ENCODE peak calls at places on chromosomes 7 and 10, in four cellular contexts. One of them, this sample, is unnamed.

GRCh38 chr7:74627699-74628411 is 29.7 kb upstream of the GTF2I start:
- DNase-seq in GM12878: no peak
- DNase-seq in K562: no peak
- DNase-seq in WTC11: no peak
- DNase-seq in this sample: peak

GRCh38 chr10:30786131-30786530 is 156.6 kb upstream of the LYZL2 start:
- DNase-seq in K562: no peak
- DNase-seq in WTC11: no peak
- DNase-seq in GM12878: no peak
- DNase-seq in this sample: no peak

GRCh38 chr7:92944633-92945032 is 108.3 kb upstream of the CDK6 start:
- DNase-seq in K562: no peak
- DNase-seq in WTC11: no peak
- DNase-seq in GM12878: no peak
- DNase-seq in this sample: no peak

GRCh38 chr7:1703475-1704325 is 33.6 kb downstream of the ELFN1 start:
- DNase-seq in K562: no peak
- DNase-seq in GM12878: no peak
- DNase-seq in WTC11: no peak
- DNase-seq in this sample: no peak

GRCh38 chr7:100803398-100804161 is 23.7 kb downstream of the EPHB4 start:
- DNase-seq in K562: peak
- DNase-seq in WTC11: peak
- DNase-seq in GM12878: peak
- DNase-seq in this sample: peak

GRCh38 chr10:66782144-66782543 is 143.7 kb upstream of the LRRTM3 start:
- DNase-seq in K562: no peak
- DNase-seq in GM12878: no peak
- DNase-seq in WTC11: no peak
- DNase-seq in this sample: no peak

GRCh38 chr7:2721842-2722241 is 33.8 kb downstream of the AMZ1 start:
- DNase-seq in WTC11: no peak
- DNase-seq in K562: no peak
- DNase-seq in GM12878: no peak
- DNase-seq in this sample: no peak

GRCh38 chr7:50653116-50653854 is 88.1 kb upstream of the DDC start:
- DNase-seq in K562: no peak
- DNase-seq in GM12878: no peak
- DNase-seq in WTC11: no peak
- DNase-seq in this sample: peak

GRCh38 chr10:49080071-49080470 is 35.3 kb downstream of the VSTM4 start:
- DNase-seq in GM12878: no peak
- DNase-seq in WTC11: no peak
- DNase-seq in K562: peak
- DNase-seq in this sample: no peak

GRCh38 chr7:77532247-77532646 is 4.8 kb upstream of the PTPN12 start:
- DNase-seq in K562: no peak
- DNase-seq in GM12878: no peak
- DNase-seq in WTC11: no peak
- DNase-seq in this sample: peak

GRCh38 chr7:284762-285722 is 4.9 kb upstream of the FOXL3 start:
- DNase-seq in WTC11: no peak
- DNase-seq in GM12878: no peak
- DNase-seq in K562: no peak
- DNase-seq in this sample: no peak

GRCh38 chr10:61942997-61943457 is 41.5 kb downstream of the ARID5B start:
- DNase-seq in GM12878: no peak
- DNase-seq in K562: peak
- DNase-seq in WTC11: no peak
- DNase-seq in this sample: no peak

GRCh38 chr7:141436676-141437075 is 114.5 kb upstream of the AGK start:
- DNase-seq in GM12878: no peak
- DNase-seq in K562: no peak
- DNase-seq in WTC11: no peak
- DNase-seq in this sample: no peak

GRCh38 chr10:78830062-78830974 is 238.4 kb upstream of the ZMIZ1 start:
- DNase-seq in GM12878: no peak
- DNase-seq in WTC11: no peak
- DNase-seq in K562: no peak
- DNase-seq in this sample: no peak

GRCh38 chr10:103451091-103451801 is 924 bp downstream of the CALHM2 start:
- DNase-seq in K562: peak
- DNase-seq in GM12878: no peak
- DNase-seq in WTC11: no peak
- DNase-seq in this sample: no peak

GRCh38 chr10:130766071-130766470 is 545.5 kb downstream of the TCERG1L start:
- DNase-seq in K562: no peak
- DNase-seq in WTC11: no peak
- DNase-seq in GM12878: no peak
- DNase-seq in this sample: no peak

GRCh38 chr10:99431190-99431549 is 746 bp upstream of the GOT1 start:
- DNase-seq in K562: peak
- DNase-seq in WTC11: peak
- DNase-seq in GM12878: no peak
- DNase-seq in this sample: no peak

GRCh38 chr10:27865221-27865635 is 119.6 kb upstream of the MKX start:
- DNase-seq in WTC11: no peak
- DNase-seq in GM12878: no peak
- DNase-seq in K562: no peak
- DNase-seq in this sample: no peak
- TF ChIP-seq ETV6 in WTC11: no peak
- TF ChIP-seq ETV6 in GM12878: no peak
- TF ChIP-seq ETV6 in K562: no peak
- TF ChIP-seq ETV6 in this sample: no peak

GRCh38 chr7:130910949-130911944 is 177.2 kb upstream of the KLF14 start:
- DNase-seq in K562: peak
- DNase-seq in GM12878: no peak
- DNase-seq in WTC11: no peak
- DNase-seq in this sample: peak

GRCh38 chr7:130914589-130915294 is 180.7 kb upstream of the KLF14 start:
- DNase-seq in WTC11: no peak
- DNase-seq in K562: no peak
- DNase-seq in GM12878: no peak
- DNase-seq in this sample: no peak

GRCh38 chr7:130912086-130912909 is 178.3 kb upstream of the KLF14 start:
- DNase-seq in WTC11: no peak
- DNase-seq in GM12878: no peak
- DNase-seq in K562: no peak
- DNase-seq in this sample: peak

GRCh38 chr7:130913721-130914588 is 179.9 kb upstream of the KLF14 start:
- DNase-seq in WTC11: no peak
- DNase-seq in K562: no peak
- DNase-seq in GM12878: no peak
- DNase-seq in this sample: no peak

GRCh38 chr7:130912910-130913720 is 179.1 kb upstream of the KLF14 start:
- DNase-seq in GM12878: peak
- DNase-seq in K562: peak
- DNase-seq in WTC11: no peak
- DNase-seq in this sample: peak
- TF ChIP-seq ETV6 in GM12878: no peak
- TF ChIP-seq ETV6 in K562: no peak
- TF ChIP-seq ETV6 in WTC11: no peak
- TF ChIP-seq ETV6 in this sample: no peak

DNA sequence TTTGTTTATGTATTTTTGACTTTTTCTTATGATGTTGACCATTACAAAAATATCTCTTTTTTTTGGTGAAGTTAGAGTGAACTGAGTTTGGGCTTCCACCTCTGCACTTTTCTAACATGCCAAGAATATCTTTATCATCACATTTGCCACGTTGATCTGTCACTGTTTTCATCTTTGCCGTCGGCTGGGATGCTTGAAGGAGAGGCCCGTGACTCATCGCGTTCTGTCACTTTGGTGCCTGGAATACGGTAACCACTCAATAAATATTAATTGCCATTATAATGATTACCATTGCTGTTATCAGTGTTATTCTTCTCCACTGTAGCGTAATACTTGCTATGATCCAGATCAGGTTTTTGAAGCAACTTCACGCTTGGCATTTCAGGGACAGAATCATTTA is 350.8 kb upstream of the PFKP start:
- DNase-seq in GM12878: no peak
- DNase-seq in K562: no peak
- DNase-seq in WTC11: no peak
- DNase-seq in this sample: no peak
- TF ChIP-seq ETV6 in GM12878: no peak
- TF ChIP-seq ETV6 in K562: no peak
- TF ChIP-seq ETV6 in WTC11: no peak
- TF ChIP-seq ETV6 in this sample: no peak

DNA sequence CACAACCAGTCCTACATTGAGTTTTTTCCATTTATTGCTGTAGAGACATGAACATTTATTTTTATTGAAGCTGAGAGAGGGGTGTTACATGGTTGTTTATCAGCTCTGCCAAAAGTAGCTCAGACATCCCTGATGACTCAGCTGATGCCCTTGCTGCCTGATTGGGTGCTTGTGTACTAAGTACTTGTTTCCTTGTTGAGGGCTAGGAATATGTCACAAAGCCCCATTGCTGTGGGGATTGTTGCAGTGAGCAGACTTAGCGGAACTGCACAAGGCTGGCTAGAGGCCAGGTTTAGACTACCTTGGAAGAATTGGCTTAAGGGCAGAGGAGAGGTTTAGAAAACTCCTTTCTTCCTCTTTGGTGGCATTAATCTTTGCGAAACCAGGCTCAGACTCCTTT is 110.6 kb downstream of the AUTS2 start:
- DNase-seq in K562: peak
- DNase-seq in GM12878: no peak
- DNase-seq in WTC11: no peak
- DNase-seq in this sample: no peak
- TF ChIP-seq ETV6 in K562: no peak
- TF ChIP-seq ETV6 in GM12878: no peak
- TF ChIP-seq ETV6 in WTC11: no peak
- TF ChIP-seq ETV6 in this sample: no peak

GRCh38 chr10:5490698-5491464 is 8.5 kb downstream of the CALML5 start:
- DNase-seq in WTC11: no peak
- DNase-seq in K562: no peak
- DNase-seq in GM12878: no peak
- DNase-seq in this sample: no peak

GRCh38 chr10:5488272-5489161 is 10.9 kb downstream of the CALML5 start:
- DNase-seq in WTC11: no peak
- DNase-seq in K562: no peak
- DNase-seq in GM12878: no peak
- DNase-seq in this sample: no peak

GRCh38 chr10:5492322-5492855 is 7.0 kb downstream of the CALML5 start:
- DNase-seq in K562: no peak
- DNase-seq in GM12878: no peak
- DNase-seq in WTC11: no peak
- DNase-seq in this sample: no peak

GRCh38 chr10:5491477-5491876 is 7.9 kb downstream of the CALML5 start:
- DNase-seq in WTC11: no peak
- DNase-seq in GM12878: no peak
- DNase-seq in K562: no peak
- DNase-seq in this sample: no peak

GRCh38 chr10:5490032-5490431 is 9.3 kb downstream of the CALML5 start:
- DNase-seq in K562: no peak
- DNase-seq in WTC11: no peak
- DNase-seq in GM12878: no peak
- DNase-seq in this sample: no peak
- TF ChIP-seq ETV6 in K562: no peak
- TF ChIP-seq ETV6 in WTC11: no peak
- TF ChIP-seq ETV6 in GM12878: no peak
- TF ChIP-seq ETV6 in this sample: no peak

DNA sequence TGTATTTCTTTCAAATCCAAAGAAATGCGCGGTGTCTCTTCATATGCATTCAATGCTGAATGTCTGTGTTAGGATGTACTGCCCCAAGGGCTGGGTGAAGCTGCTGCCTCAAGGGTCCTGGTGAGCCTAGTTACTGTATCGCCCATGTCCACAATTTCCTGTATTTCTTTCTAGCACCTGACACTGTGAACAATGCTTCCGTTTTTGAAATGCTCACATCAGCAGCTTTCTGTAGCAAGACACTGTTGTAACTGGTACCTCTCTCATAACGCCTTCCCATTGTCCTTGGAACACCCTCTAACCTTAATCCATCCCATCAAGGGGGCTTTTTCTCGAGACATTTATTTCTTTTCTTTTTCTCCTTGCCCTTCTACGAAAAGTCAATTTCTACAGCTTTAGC is 25.1 kb downstream of the NRP1 start:
- DNase-seq in WTC11: no peak
- DNase-seq in GM12878: no peak
- DNase-seq in K562: no peak
- DNase-seq in this sample: no peak
- TF ChIP-seq ETV6 in WTC11: no peak
- TF ChIP-seq ETV6 in GM12878: no peak
- TF ChIP-seq ETV6 in K562: no peak
- TF ChIP-seq ETV6 in this sample: no peak

GRCh38 chr7:53437336-53437735 is 401.9 kb downstream of the POM121L12 start:
- DNase-seq in WTC11: no peak
- DNase-seq in GM12878: no peak
- DNase-seq in K562: no peak
- DNase-seq in this sample: no peak
- TF ChIP-seq ETV6 in WTC11: no peak
- TF ChIP-seq ETV6 in GM12878: no peak
- TF ChIP-seq ETV6 in K562: no peak
- TF ChIP-seq ETV6 in this sample: no peak

GRCh38 chr7:42678315-42678714 is 233.6 kb downstream of the C7orf25 start:
- DNase-seq in WTC11: no peak
- DNase-seq in K562: no peak
- DNase-seq in GM12878: no peak
- DNase-seq in this sample: no peak
- TF ChIP-seq ETV6 in WTC11: no peak
- TF ChIP-seq ETV6 in K562: no peak
- TF ChIP-seq ETV6 in GM12878: no peak
- TF ChIP-seq ETV6 in this sample: no peak

DNA sequence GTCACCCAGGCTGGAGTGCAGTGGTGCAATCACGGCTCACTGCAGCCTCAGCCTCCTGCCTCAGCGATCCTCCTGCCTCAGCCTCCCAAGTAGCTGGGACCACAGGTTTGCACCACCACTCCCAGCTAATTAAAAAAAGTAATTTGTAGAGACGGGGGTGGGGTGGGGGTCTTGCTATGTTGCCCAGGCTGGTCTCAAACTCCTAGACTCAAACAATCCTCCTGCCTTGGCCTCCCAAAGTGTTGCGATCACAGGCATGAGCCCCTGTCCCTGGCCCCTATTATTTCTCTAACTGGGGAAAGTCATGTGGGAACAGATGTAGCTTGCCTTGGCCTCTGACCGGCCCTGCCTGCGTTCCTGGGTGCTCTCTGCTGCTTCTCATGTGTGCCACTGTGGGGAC is 178.7 kb downstream of the RNF216 start:
- DNase-seq in K562: no peak
- DNase-seq in WTC11: no peak
- DNase-seq in GM12878: no peak
- DNase-seq in this sample: no peak
- TF ChIP-seq ETV6 in K562: no peak
- TF ChIP-seq ETV6 in WTC11: no peak
- TF ChIP-seq ETV6 in GM12878: no peak
- TF ChIP-seq ETV6 in this sample: no peak

This sample was measured in HepG2.